ENCODE peak calls at places on chromosomes 1 and 21, in seven cellular contexts. Z is stomach, G is A549, K is testis, E is endothelial cell of umbilical vein, P is ovary, Q is K562. M is an unnamed sample.

GRCh38 chr1:150352883-150353282 is 11.1 kb upstream of the RPRD2 start:
- DNase-seq in G (no peak), Z (no peak), K (no peak), P (no peak), Q (no peak), E (no peak), M (no peak)

GRCh38 chr1:17671741-17672140 is 83.4 kb upstream of the ACTL8 start:
- DNase-seq in P (no peak), Z (no peak), K (no peak), E (no peak), Q (peak; percentile 32), G (no peak), M (no peak)

GRCh38 chr1:153507926-153508583 is 27.7 kb downstream of the S100A6 start:
- DNase-seq in K (no peak), G (no peak), Z (no peak), P (no peak), Q (no peak), E (no peak), M (no peak)

GRCh38 chr1:76682152-76682551 is 185.1 kb upstream of the ST6GALNAC5 start:
- DNase-seq in K (no peak), Z (no peak), Q (no peak), E (no peak), P (no peak), G (no peak), M (no peak)

GRCh38 chr1:23722652-23723051 is 20.6 kb upstream of the ELOA start:
- DNase-seq in E (no peak), Z (no peak), Q (no peak), G (no peak), P (no peak), K (no peak), M (peak; percentile 54)

GRCh38 chr1:207282049-207282448 is 39.4 kb upstream of the CD55 start:
- DNase-seq in Z (no peak), K (no peak), P (no peak), E (peak; percentile 96), G (no peak), Q (no peak), M (no peak)

GRCh38 chr21:41429925-41430491 is 4.0 kb downstream of the MX1 start:
- DNase-seq in P (no peak), G (no peak), E (no peak), K (peak; percentile 2), Z (no peak), Q (no peak), M (no peak)

GRCh38 chr1:40901886-40902633 is 39.9 kb upstream of the CITED4 start:
- DNase-seq in P (no peak), G (peak; percentile 38), Q (no peak), E (peak; percentile 47), Z (no peak), K (peak; percentile 34), M (no peak)

GRCh38 chr21:46606427-46606813 is 1.5 kb upstream of the S100B start:
- DNase-seq in P (no peak), E (no peak), G (no peak), Q (no peak), K (no peak), Z (no peak), M (no peak)

GRCh38 chr21:46603228-46603627 is 1.7 kb downstream of the S100B start:
- DNase-seq in Q (peak; percentile 44), P (no peak), K (no peak), E (no peak), Z (no peak), G (no peak), M (no peak)

GRCh38 chr21:46605759-46606426 is 1.0 kb upstream of the S100B start:
- DNase-seq in Q (peak; percentile 6), Z (peak; percentile 45), E (no peak), G (no peak), P (no peak), K (no peak), M (peak; percentile 90)

GRCh38 chr21:46604329-46604974 is 430 bp downstream of the S100B start:
- DNase-seq in G (no peak), K (no peak), P (no peak), Z (no peak), E (no peak), Q (no peak), M (no peak)

GRCh38 chr21:46604975-46605758 is at the start of gene S100B:
- DNase-seq in Z (no peak), P (no peak), Q (no peak), K (no peak), G (no peak), E (no peak), M (no peak)
- H3K4me3 ChIP-seq in Z (no peak within 1 kb of the TSS), P (no peak within 1 kb of the TSS), Q (no peak within 1 kb of the TSS), K (no peak within 1 kb of the TSS), G (no peak within 1 kb of the TSS), E (no peak within 1 kb of the TSS), M (no peak within 1 kb of the TSS)

GRCh38 chr1:35637401-35637809 is 3.9 kb downstream of the PSMB2 start:
- DNase-seq in Q (no peak), E (peak; percentile 65), G (no peak), P (no peak), Z (no peak), K (no peak), M (no peak)

GRCh38 chr1:35640380-35641232 is 720 bp downstream of the PSMB2 start:
- DNase-seq in P (no peak), E (peak; percentile 10), Q (peak; percentile 50), G (no peak), Z (no peak), K (no peak), M (no peak)

GRCh38 chr1:35642472-35642955 is 1.2 kb upstream of the PSMB2 start:
- DNase-seq in P (no peak), Z (no peak), Q (peak; percentile 38), G (no peak), K (no peak), E (peak; percentile 6), M (no peak)

GRCh38 chr1:35644204-35644603 is 2.9 kb upstream of the PSMB2 start:
- DNase-seq in K (no peak), P (no peak), G (no peak), E (no peak), Z (no peak), Q (no peak), M (no peak)

DNA sequence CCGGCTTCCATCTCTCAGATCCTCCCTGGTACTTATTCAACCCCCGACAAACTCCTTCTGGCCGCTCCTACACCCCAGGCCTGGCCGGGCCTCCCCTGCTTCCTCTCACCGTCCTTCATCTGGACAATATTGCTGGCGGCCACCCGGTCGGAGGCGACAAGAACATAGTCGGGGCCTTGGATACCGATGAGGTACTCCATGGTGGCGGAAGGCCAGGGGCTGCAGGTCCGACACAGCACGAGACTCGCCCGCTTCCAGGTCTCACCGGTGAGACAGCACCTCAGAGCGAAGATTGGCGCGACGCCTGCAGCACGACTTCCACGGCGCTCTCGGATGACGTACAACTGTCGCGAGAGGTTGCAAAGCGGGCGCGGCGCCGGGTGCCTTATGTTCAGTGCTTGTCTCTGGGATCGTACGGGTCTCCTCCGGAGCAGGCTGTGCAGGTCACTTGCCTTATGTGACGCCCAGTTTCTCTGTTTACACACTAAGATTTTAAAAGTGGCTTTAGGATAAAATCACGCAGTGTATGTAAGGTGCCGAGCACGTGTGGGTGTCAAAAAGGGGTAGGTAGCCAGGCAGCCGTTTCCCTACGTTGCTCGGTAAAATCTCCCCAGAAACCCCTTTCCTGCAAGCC is at the start of gene PSMB2:
- DNase-seq in E (peak; percentile 96), G (peak; percentile 79), K (peak; percentile 97), P (peak; percentile 92), Q (peak; percentile 91), Z (peak; percentile 98), M (peak; percentile 98)
- TF ChIP-seq POLR2A in E (peak; percentile 94), G (peak; percentile 72), K (no peak), P (peak; percentile 73), Q (peak; percentile 98), Z (no peak), M (no peak)

GRCh38 chr1:89525169-89525855 is 683 bp downstream of the LRRC8B start:
- DNase-seq in E (peak; percentile 48), P (no peak), Z (no peak), K (peak; percentile 66), Q (peak; percentile 54), G (peak; percentile 41), M (no peak)

GRCh38 chr1:89529196-89529595 is 4.6 kb downstream of the LRRC8B start:
- DNase-seq in G (no peak), K (no peak), Q (no peak), P (no peak), Z (no peak), E (no peak), M (no peak)

GRCh38 chr1:89527256-89527655 is 2.6 kb downstream of the LRRC8B start:
- DNase-seq in Q (no peak), P (no peak), K (no peak), Z (no peak), E (no peak), G (no peak), M (no peak)

GRCh38 chr1:89528382-89528780 is 3.8 kb downstream of the LRRC8B start:
- DNase-seq in Z (no peak), K (no peak), E (no peak), G (no peak), Q (no peak), P (no peak), M (no peak)

DNA sequence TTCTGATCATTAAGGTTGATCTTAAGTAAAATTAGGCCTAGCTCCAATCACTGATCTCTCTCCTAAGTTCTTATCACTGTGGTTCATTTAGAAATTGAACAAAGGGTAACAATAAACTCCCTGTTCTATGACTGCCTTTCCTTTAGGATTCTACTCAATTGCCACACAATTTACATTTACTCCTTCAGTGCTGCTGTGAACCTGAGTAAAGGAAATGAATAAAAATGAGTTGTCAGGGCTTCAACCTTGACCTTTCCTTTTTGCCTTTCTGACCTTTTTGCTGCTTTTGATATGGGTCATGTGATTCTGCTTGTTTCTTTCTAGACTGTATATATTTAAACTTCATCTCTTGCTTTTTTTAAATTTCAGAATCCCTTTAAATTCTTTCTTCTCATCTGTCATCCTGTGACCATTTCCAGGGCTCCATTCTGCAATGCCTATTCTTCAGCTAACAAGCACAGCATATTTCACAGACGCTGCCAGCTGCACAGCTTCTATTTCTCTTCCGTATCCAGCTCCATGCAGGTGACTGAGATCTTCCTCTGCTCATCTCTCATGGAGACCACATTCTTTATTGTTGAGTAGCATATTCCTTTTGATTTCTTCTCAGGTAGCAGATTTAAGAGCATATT is 3.2 kb downstream of the LRRC8B start:
- DNase-seq in K (no peak), E (peak; percentile 6), G (no peak), Q (no peak), Z (no peak), P (no peak), M (no peak)
- H3K4me3 ChIP-seq in K (no peak overlapping the region), E (no peak overlapping the region), G (no peak overlapping the region), Q (no peak overlapping the region), Z (no peak overlapping the region), P (no peak overlapping the region), M (no peak overlapping the region)

DNA sequence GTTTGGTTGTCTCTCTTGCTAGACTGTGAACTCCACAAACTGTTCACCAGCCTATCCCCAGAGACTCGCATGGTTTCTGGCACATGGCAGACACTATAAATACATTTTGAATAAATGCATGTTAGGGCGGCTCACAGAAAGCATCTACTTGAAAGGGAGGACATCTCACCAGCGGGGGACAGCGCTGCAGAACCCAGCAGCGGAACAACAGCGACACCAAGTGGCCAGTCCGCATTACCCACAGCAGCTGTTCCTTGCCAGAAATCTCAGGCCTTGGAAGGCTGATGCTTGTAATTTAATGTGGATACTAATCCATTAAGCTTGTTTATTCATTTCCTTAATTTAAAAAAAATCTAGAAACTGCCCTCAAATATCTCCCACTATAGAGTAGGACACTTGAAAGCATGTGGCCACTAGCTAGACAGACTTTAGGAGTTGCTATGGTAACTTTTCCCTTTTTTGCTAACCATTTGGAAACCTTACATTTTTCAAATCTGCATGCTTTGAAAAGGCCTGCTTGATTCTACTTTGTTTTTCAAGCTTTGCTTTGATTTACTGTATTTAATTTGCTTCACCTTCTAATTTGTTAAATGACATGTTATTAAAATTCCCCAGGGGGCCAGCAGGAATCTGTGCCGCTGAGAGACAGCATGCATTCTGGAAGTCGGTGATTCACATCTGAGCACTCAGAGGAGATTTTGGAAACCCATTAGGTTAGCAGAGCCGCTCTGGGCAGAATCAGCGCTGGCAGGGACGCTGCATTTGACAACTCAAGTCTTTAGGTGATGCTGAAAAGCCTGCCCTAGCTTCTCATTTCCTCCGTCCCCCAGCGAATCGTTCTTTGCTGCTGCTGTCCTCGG is 63.5 kb upstream of the SSX2IP start:
- DNase-seq in P (peak; percentile 28), Z (peak; percentile 75), G (peak; percentile 47), E (peak; percentile 71), K (peak; percentile 85), Q (peak; percentile 76), M (peak; percentile 86)
- TF ChIP-seq POLR2A in P (no peak), Z (no peak), G (no peak), E (no peak), K (no peak), Q (no peak), M (no peak)

M was measured in spleen.